ENCODE peak calls at places on chromosome 5, in six cellular contexts. H is T-helper 17 cell, T is retina, G is germinal center, R is NCI-H1436, E is glutamatergic neuron. L is an unnamed sample.

GRCh38 chr5:32692066-32692746 is 18.9 kb upstream of the NPR3 start:
- DNase-seq in H (no peak), T (no peak), G (no peak), R (no peak), E (no peak), L (no peak)

GRCh38 chr5:76283670-76284069 is 119.4 kb upstream of the IQGAP2 start:
- DNase-seq in H (no peak), T (no peak), G (no peak), R (no peak), E (no peak), L (no peak)

GRCh38 chr5:119386945-119387344 is 31.1 kb downstream of the TNFAIP8 start:
- DNase-seq in H (no peak), T (no peak), G (no peak), R (no peak), E (no peak), L (no peak)

GRCh38 chr5:148387325-148387724 is 3.6 kb downstream of the FBXO38 start:
- DNase-seq in H (no peak), T (no peak), G (no peak), R (no peak), E (no peak), L (no peak)

GRCh38 chr5:164672931-164673694 is 1167.7 kb downstream of the MAT2B start:
- DNase-seq in H (no peak), T (no peak), G (no peak), R (no peak), E (no peak), L (no peak)

GRCh38 chr5:73764586-73764985 is 138.6 kb downstream of the ARHGEF28 start:
- DNase-seq in H (no peak), T (no peak), G (no peak), R (no peak), E (no peak), L (no peak)

GRCh38 chr5:1161108-1161831 is 40.1 kb upstream of the SLC6A19 start:
- DNase-seq in H (no peak), T (no peak), G (no peak), R (no peak), E (no peak), L (no peak)

GRCh38 chr5:21236896-21237830 is 1249.2 kb upstream of the CDH18 start:
- DNase-seq in H (no peak), T (no peak), G (no peak), R (no peak), E (no peak), L (peak)

GRCh38 chr5:40681351-40682311 is 1.9 kb downstream of the PTGER4 start:
- DNase-seq in H (peak), T (no peak), G (peak), R (no peak), E (peak), L (no peak)

GRCh38 chr5:80238778-80239679 is 16.8 kb downstream of the SERINC5 start:
- DNase-seq in H (no peak), T (peak), G (no peak), R (no peak), E (no peak), L (peak)

GRCh38 chr5:132825824-132826391 is 4.5 kb downstream of the SHROOM1 start:
- DNase-seq in H (no peak), T (peak), G (no peak), R (no peak), E (no peak), L (no peak)

GRCh38 chr5:53937467-53937866 is 372.9 kb downstream of the ARL15 start:
- DNase-seq in H (no peak), T (no peak), G (no peak), R (no peak), E (no peak), L (no peak)

GRCh38 chr5:132065351-132065937 is 5.0 kb downstream of the IL3 start:
- DNase-seq in H (peak), T (peak), G (peak), R (peak), E (peak), L (peak)

GRCh38 chr5:55141945-55142690 is 17.9 kb upstream of the GPX8 start:
- DNase-seq in H (no peak), T (no peak), G (no peak), R (no peak), E (no peak), L (no peak)

GRCh38 chr5:121962943-121963342 is 1.2 kb downstream of the SRFBP1 start:
- DNase-seq in H (no peak), T (no peak), G (no peak), R (no peak), E (no peak), L (no peak)

GRCh38 chr5:106875591-106876297 is 795.0 kb downstream of the EFNA5 start:
- DNase-seq in H (no peak), T (no peak), G (no peak), R (no peak), E (peak), L (no peak)

GRCh38 chr5:143311428-143311827 is 92.1 kb downstream of the NR3C1 start:
- DNase-seq in H (no peak), T (no peak), G (no peak), R (no peak), E (no peak), L (no peak)

GRCh38 chr5:82349651-82350050 is 71.5 kb upstream of the RPS23 start:
- DNase-seq in H (peak), T (no peak), G (peak), R (no peak), E (peak), L (no peak)

GRCh38 chr5:95760291-95761191 is 29.4 kb downstream of the RHOBTB3 start:
- DNase-seq in H (no peak), T (no peak), G (peak), R (no peak), E (no peak), L (no peak)

GRCh38 chr5:145750194-145750593 is 84.9 kb downstream of the PRELID2 start:
- DNase-seq in H (no peak), T (no peak), G (no peak), R (no peak), E (no peak), L (no peak)

GRCh38 chr5:88244686-88245085 is 24.0 kb downstream of the TMEM161B start:
- DNase-seq in H (no peak), T (no peak), G (no peak), R (no peak), E (no peak), L (no peak)

GRCh38 chr5:57258052-57258451 is 84.2 kb downstream of the GPBP1 start:
- DNase-seq in H (no peak), T (no peak), G (no peak), R (no peak), E (no peak), L (no peak)

GRCh38 chr5:73445708-73446630 is 2.6 kb downstream of the FOXD1 start:
- DNase-seq in H (no peak), T (no peak), G (no peak), R (no peak), E (no peak), L (peak)

GRCh38 chr5:176361437-176362097 is at the start of gene KIAA1191:
- DNase-seq in H (peak), T (peak), G (peak), R (peak), E (peak), L (peak)

GRCh38 chr5:146203872-146204192 is 427 bp downstream of the RBM27 start:
- DNase-seq in H (no peak), T (no peak), G (no peak), R (no peak), E (no peak), L (no peak)

GRCh38 chr5:72692273-72692672 is 124.2 kb upstream of the TNPO1 start:
- DNase-seq in H (no peak), T (peak), G (no peak), R (peak), E (no peak), L (no peak)

GRCh38 chr5:159975462-159976019 is 33.4 kb upstream of the TTC1 start:
- DNase-seq in H (no peak), T (no peak), G (no peak), R (no peak), E (no peak), L (no peak)